ENCODE peak calls at places on chromosomes 6 and 20, in four cellular contexts. A is IMR-90, Y is neural progenitor cell, S is fibroblast of lung. H is an unnamed sample.

GRCh38 chr6:75210885-75211739 is 5.3 kb upstream of the COL12A1 start:
- DNase-seq in A (peak; percentile 79), Y (peak; percentile 83), S (peak; percentile 85), H (peak; percentile 95)

GRCh38 chr6:142534484-142534883 is 232.7 kb downstream of the ADGRG6 start:
- DNase-seq in A (no peak), Y (no peak), S (no peak), H (no peak)

GRCh38 chr20:63968928-63969760 is 586 bp downstream of the ZNF512B start:
- DNase-seq in A (no peak), Y (peak; percentile 56), S (no peak), H (peak; percentile 44)

GRCh38 chr6:101730954-101731353 is 337.4 kb downstream of the GRIK2 start:
- DNase-seq in A (peak; percentile 42), Y (no peak), S (peak; percentile 42), H (peak; percentile 53)

GRCh38 chr6:37693546-37694250 is 4.0 kb downstream of the MDGA1 start:
- DNase-seq in A (no peak), Y (no peak), S (no peak), H (no peak)

GRCh38 chr6:4253604-4254211 is 118.3 kb upstream of the ECI2 start:
- DNase-seq in A (peak; percentile 83), Y (no peak), S (peak; percentile 82), H (peak; percentile 83)

GRCh38 chr6:31510007-31510406 is 12.1 kb downstream of the MICB start:
- DNase-seq in A (no peak), Y (no peak), S (no peak), H (no peak)

GRCh38 chr6:45717027-45717426 is 298.6 kb downstream of the CLIC5 start:
- DNase-seq in A (no peak), Y (no peak), S (no peak), H (no peak)

DNA sequence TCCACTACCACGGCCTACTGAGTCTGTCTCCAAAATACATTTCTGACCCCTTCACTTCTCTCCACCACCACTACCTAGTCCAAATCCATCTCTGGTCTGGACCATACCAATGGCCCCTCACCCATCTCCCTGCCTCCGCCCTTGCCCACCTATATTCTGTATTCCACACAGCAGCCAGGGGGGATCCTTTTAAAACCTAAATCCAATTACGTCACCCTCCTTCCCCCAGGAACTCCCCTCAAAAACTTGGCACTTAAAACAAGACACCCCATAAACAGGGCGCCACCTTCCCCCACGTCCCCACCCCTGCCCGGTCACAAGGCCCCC is 680 bp downstream of the PDRG1 start:
- DNase-seq in A (no peak), Y (no peak), S (no peak), H (no peak)
- H3K9ac ChIP-seq in A (peak overlapping the region; percentile 82), Y (peak overlapping the region; percentile 97), S (peak overlapping the region; percentile 89), H (peak overlapping the region; percentile 97)

DNA sequence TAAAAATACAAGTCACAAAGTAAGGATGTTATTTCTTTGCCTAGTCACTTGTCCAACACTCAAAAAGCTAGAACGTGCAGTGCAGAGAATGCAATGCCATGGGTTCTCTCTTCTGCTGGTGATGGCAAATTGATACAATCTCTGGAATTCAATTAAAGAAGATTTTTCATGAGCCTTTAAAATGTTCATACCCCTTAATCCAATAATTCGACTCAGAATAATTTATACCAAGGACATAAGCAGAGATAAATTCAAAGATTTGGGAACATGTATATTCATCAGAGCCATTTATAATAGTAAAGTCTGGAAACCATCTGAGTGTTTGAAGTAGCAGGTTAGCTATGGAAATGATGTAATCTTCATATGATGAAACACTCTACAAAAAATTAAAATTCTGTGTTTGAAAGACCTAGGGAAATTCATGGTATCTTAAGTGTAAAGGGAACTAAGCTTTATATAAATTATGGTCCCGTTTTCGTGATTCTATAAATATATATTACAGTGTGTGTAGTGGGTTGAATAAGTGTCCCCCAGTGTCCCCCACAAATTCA is 2.8 kb upstream of the AGPAT4 start:
- DNase-seq in A (no peak), Y (no peak), S (no peak), H (peak; percentile 34)
- H3K4me1 ChIP-seq in A (peaks cover 1% of the 10 kb centered on the region), Y (peaks cover 15% of the 10 kb centered on the region), S (peaks cover 2% of the 10 kb centered on the region), H (peaks cover 26% of the 10 kb centered on the region)

GRCh38 chr6:7529141-7529540 is 12.3 kb upstream of the DSP start:
- DNase-seq in A (no peak), Y (no peak), S (no peak), H (no peak)

GRCh38 chr6:7528565-7528964 is 12.9 kb upstream of the DSP start:
- DNase-seq in A (peak; percentile 96), Y (no peak), S (no peak), H (peak; percentile 70)

GRCh38 chr6:7522873-7523272 is 18.6 kb upstream of the DSP start:
- DNase-seq in A (no peak), Y (no peak), S (no peak), H (no peak)

GRCh38 chr6:7523922-7524321 is 17.5 kb upstream of the DSP start:
- DNase-seq in A (no peak), Y (no peak), S (no peak), H (no peak)

DNA sequence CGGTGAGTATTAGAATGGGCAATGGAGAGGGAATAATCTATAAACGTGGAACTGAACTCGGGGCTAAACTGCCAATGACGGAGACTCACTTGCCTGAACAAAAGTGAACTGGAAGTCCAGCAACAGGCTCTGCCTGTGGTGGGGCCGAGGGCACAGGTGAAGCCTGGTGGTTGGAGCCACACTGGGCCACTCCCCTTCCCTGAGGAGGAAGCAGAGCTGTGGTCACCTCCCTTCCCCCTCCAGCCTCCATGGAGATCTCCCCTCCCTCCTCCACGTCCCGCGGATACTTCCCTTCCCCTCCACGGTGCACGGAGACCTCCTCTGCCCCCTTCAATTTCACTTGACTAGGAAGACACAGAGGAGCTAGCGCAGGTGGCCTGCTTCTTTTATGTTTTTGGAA is 14.7 kb upstream of the DSP start:
- DNase-seq in A (no peak), Y (no peak), S (no peak), H (no peak)
- H3K9ac ChIP-seq in A (no peak overlapping the region), Y (no peak overlapping the region), S (no peak overlapping the region), H (no peak overlapping the region)

GRCh38 chr20:49794336-49795124 is 18.1 kb upstream of the SLC9A8 start:
- DNase-seq in A (no peak), Y (no peak), S (no peak), H (peak; percentile 46)

GRCh38 chr20:49792611-49793010 is 20.0 kb upstream of the SLC9A8 start:
- DNase-seq in A (no peak), Y (no peak), S (no peak), H (no peak)

GRCh38 chr20:49792006-49792405 is 20.6 kb upstream of the SLC9A8 start:
- DNase-seq in A (peak; percentile 49), Y (no peak), S (no peak), H (no peak)

GRCh38 chr20:49790077-49790798 is 22.4 kb upstream of the SLC9A8 start:
- DNase-seq in A (peak; percentile 89), Y (no peak), S (peak; percentile 57), H (peak; percentile 97)

DNA sequence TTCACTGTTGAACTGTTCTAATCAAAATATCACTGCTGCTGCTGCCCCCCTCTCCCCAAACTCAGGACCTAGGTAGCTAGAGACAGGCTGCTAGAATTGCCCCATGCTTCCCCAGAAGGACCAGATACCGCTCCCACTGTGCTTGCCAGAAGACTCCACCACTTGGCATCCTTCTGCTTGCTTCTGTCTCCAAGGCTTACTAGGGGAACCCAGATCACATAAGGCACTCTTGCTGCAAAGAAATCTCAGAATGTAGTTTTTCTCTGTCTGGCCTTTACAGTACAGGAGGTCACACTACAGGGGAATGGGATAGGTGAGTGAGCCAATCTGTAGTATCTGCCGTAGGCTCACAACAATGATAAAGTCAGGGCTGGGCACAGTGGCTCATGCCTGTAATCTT is 21.5 kb upstream of the SLC9A8 start:
- DNase-seq in A (no peak), Y (no peak), S (no peak), H (no peak)
- H3K4me1 ChIP-seq in A (peaks cover 13% of the 10 kb centered on the region), Y (no peaks in the 10 kb centered on the region), S (no peaks in the 10 kb centered on the region), H (peaks cover 14% of the 10 kb centered on the region)

DNA sequence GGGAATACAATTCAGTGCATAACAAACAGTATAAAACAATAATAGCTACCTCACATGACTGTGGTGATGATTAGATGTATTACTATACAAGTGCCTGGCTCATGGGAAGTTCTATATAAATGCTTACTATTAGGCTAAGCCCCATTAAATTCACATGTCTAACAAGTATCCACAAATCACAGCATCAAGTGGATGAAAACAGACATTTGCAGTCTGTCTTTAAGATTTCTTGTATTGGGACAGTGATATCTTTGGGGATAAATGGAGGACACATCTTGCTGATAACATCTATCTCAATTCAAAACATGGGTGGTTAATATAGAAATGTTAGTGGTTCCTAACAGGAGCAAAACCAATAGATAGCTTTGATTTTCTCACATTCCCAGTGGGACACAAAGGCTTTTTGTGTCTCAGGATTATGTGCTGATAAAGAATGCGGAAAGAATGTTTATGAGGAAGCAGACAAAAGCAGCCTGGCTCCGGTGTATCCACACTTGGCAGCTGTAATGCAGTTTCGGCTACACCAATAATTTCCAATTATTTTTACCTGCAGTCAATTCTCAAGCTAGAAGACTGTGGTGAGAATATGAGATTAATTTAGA is 29.3 kb downstream of the PTPRK start:
- DNase-seq in A (no peak), Y (peak; percentile 79), S (no peak), H (no peak)
- H3K9ac ChIP-seq in A (no peak overlapping the region), Y (no peak overlapping the region), S (peak overlapping the region; percentile 38), H (peak overlapping the region; percentile 18)

DNA sequence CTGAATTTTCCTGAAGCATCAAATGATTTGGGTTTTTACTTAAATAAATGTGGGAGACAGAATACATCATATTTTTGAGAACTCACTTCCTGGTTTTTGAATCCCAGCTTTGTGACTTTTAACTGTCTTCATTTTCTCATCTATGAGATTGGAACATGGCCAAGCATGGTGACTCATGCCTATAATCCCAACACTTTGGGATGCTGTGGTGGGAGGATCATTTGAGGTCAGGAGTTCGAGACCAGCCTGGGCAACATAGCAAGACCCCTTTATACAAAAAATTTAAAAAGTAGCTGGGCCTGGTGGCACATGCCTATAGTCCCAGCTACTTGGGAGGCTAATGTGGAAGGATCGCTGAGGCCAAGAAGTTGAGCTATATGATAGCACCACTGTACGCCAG is 122.3 kb downstream of the QKI start:
- DNase-seq in A (peak; percentile 54), Y (no peak), S (peak; percentile 59), H (no peak)
- H3K4me1 ChIP-seq in A (peaks cover 8% of the 10 kb centered on the region), Y (peaks cover 49% of the 10 kb centered on the region), S (peaks cover 21% of the 10 kb centered on the region), H (peaks cover 56% of the 10 kb centered on the region)

DNA sequence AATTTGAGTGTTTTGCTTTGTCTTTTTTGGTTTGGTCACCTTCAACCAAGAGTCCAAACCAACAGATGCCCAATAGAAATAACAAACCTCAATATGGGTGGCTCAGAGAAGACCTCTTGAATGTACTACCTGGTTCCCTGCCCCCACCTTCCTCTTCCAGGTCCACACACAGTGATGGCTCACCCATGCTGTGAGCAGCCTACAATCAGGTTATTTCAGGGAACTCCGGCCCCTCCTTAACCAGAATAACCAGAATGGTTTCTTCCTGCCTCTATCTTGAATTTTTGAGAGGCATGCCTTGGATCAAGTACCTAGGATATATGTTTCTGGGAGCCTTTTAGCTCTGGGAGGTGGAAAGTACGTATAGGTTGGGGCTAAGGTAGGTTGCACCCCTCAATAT is 327.1 kb upstream of the PRDM1 start:
- DNase-seq in A (no peak), Y (no peak), S (no peak), H (no peak)
- H3K9ac ChIP-seq in A (no peak overlapping the region), Y (no peak overlapping the region), S (no peak overlapping the region), H (no peak overlapping the region)

H was measured in adipocyte.